ENCODE peak calls at places on chromosome 16, in seven cellular contexts. L is mucosa of descending colon; B is astrocyte of the cerebellum; Y is neural progenitor cell; E is Right ventricle myocardium superior; H is T-helper 9 cell; V is stimulated activated CD4-positive, alpha-beta T cell treated with anti-CD3 and anti-CD28 coated beads, Interleukin-4, amount 100 ng/mL, for 4 hours. K is an unnamed sample.

GRCh38 chr16:83187404-83187803 is 560.6 kb downstream of the CDH13 start:
- DNase-seq in L (no peak), B (peak), Y (no peak), E (no peak), H (no peak), V (no peak), K (no peak)

GRCh38 chr16:85607331-85607765 is 5.8 kb upstream of the GSE1 start:
- DNase-seq in L (peak), B (no peak), Y (peak), E (no peak), H (no peak), V (no peak), K (no peak)

GRCh38 chr16:72945081-72945480 is 102.8 kb downstream of the ZFHX3 start:
- DNase-seq in L (no peak), B (no peak), Y (no peak), E (no peak), H (no peak), V (no peak), K (peak)

GRCh38 chr16:51971184-51971583 is 575.8 kb downstream of the TOX3 start:
- DNase-seq in L (no peak), B (no peak), Y (peak), E (no peak), H (no peak), V (no peak), K (no peak)

GRCh38 chr16:1812732-1813163 is 13.9 kb downstream of the HAGH start:
- DNase-seq in L (peak), B (peak), Y (peak), E (peak), H (peak), V (peak), K (peak)

GRCh38 chr16:85176541-85177447 is 64.5 kb upstream of the CIBAR2 start:
- DNase-seq in L (no peak), B (no peak), Y (no peak), E (peak), H (no peak), V (no peak), K (no peak)

GRCh38 chr16:77221482-77221881 is 22.3 kb downstream of the SYCE1L start:
- DNase-seq in L (no peak), B (no peak), Y (no peak), E (no peak), H (no peak), V (no peak), K (no peak)

GRCh38 chr16:10165643-10166042 is 16.6 kb downstream of the GRIN2A start:
- DNase-seq in L (no peak), B (no peak), Y (no peak), E (no peak), H (no peak), V (no peak), K (no peak)

GRCh38 chr16:88976359-88977027 is 514 bp downstream of the CBFA2T3 start:
- DNase-seq in L (no peak), B (no peak), Y (no peak), E (no peak), H (no peak), V (no peak), K (peak)

GRCh38 chr16:66653581-66654350 is 42.8 kb downstream of the CMTM4 start:
- DNase-seq in L (no peak), B (no peak), Y (no peak), E (no peak), H (no peak), V (no peak), K (no peak)

GRCh38 chr16:54287758-54288591 is 1.4 kb upstream of the IRX3 start:
- DNase-seq in L (no peak), B (no peak), Y (peak), E (peak), H (no peak), V (no peak), K (peak)

GRCh38 chr16:50828164-50828702 is 86.3 kb downstream of the CYLD start:
- DNase-seq in L (no peak), B (no peak), Y (no peak), E (no peak), H (no peak), V (no peak), K (no peak)

GRCh38 chr16:10033561-10033960 is 148.7 kb downstream of the GRIN2A start:
- DNase-seq in L (no peak), B (no peak), Y (no peak), E (no peak), H (no peak), V (no peak), K (no peak)

GRCh38 chr16:15055141-15056053 is 477 bp downstream of the NTAN1 start:
- DNase-seq in L (peak), B (no peak), Y (peak), E (peak), H (no peak), V (no peak), K (peak)

GRCh38 chr16:18983565-18984424 is at the start of gene TMC7:
- DNase-seq in L (peak), B (peak), Y (peak), E (peak), H (no peak), V (no peak), K (peak)

GRCh38 chr16:83345846-83346245 is 461.9 kb upstream of the HSBP1 start:
- DNase-seq in L (no peak), B (no peak), Y (peak), E (no peak), H (no peak), V (no peak), K (no peak)

GRCh38 chr16:55907661-55908060 is 32.5 kb upstream of the CES5A start:
- DNase-seq in L (no peak), B (no peak), Y (no peak), E (no peak), H (no peak), V (no peak), K (no peak)

GRCh38 chr16:68651136-68651535 is 6.0 kb downstream of the CDH3 start:
- DNase-seq in L (no peak), B (no peak), Y (no peak), E (no peak), H (no peak), V (no peak), K (no peak)

GRCh38 chr16:7345423-7345822 is 12.8 kb downstream of the RBFOX1 start:
- DNase-seq in L (no peak), B (no peak), Y (no peak), E (peak), H (no peak), V (no peak), K (no peak)

GRCh38 chr16:11583889-11584565 is 2.7 kb downstream of the LITAF start:
- DNase-seq in L (peak), B (no peak), Y (no peak), E (no peak), H (no peak), V (no peak), K (peak)

GRCh38 chr16:83248735-83249469 is 558.9 kb upstream of the HSBP1 start:
- DNase-seq in L (no peak), B (no peak), Y (no peak), E (peak), H (no peak), V (no peak), K (no peak)

GRCh38 chr16:3645504-3646347 is 8.8 kb upstream of the DNASE1 start:
- DNase-seq in L (no peak), B (peak), Y (peak), E (peak), H (no peak), V (no peak), K (peak)

GRCh38 chr16:79949417-79949816 is 348.9 kb upstream of the MAF start:
- DNase-seq in L (no peak), B (no peak), Y (no peak), E (no peak), H (no peak), V (no peak), K (no peak)

GRCh38 chr16:56869513-56870270 is 4.7 kb downstream of the SLC12A3 start:
- DNase-seq in L (peak), B (no peak), Y (peak), E (no peak), H (no peak), V (no peak), K (no peak)

GRCh38 chr16:72064361-72064894 is 1.4 kb downstream of the HPR start:
- DNase-seq in L (no peak), B (no peak), Y (no peak), E (no peak), H (no peak), V (no peak), K (no peak)

GRCh38 chr16:84562174-84562815 is 55.6 kb downstream of the COTL1 start:
- DNase-seq in L (no peak), B (no peak), Y (no peak), E (peak), H (no peak), V (no peak), K (peak)

GRCh38 chr16:46638947-46639925 is 18.1 kb upstream of the SHCBP1 start:
- DNase-seq in L (no peak), B (no peak), Y (no peak), E (no peak), H (no peak), V (no peak), K (no peak)

GRCh38 chr16:84548971-84549844 is 44.7 kb upstream of the MEAK7 start:
- DNase-seq in L (no peak), B (no peak), Y (no peak), E (no peak), H (peak), V (peak), K (peak)

GRCh38 chr16:85715169-85716015 is 26.6 kb upstream of the GINS2 start:
- DNase-seq in L (no peak), B (no peak), Y (peak), E (no peak), H (no peak), V (no peak), K (no peak)

GRCh38 chr16:80250376-80250775 is 290.4 kb upstream of the DYNLRB2 start:
- DNase-seq in L (no peak), B (no peak), Y (no peak), E (no peak), H (no peak), V (no peak), K (no peak)

K was measured in spleen.